ENCODE peak calls at places on chromosomes 11 and 22, in nine cellular contexts. One of them, this sample, is unnamed.

GRCh38 chr11:103091024-103091423 is 936 bp downstream of the DCUN1D5 start:
- DNase-seq in right lobe of liver: no peak
- DNase-seq in suprapubic skin: no peak
- DNase-seq in transverse colon: no peak
- DNase-seq in cardiac fibroblast: peak
- DNase-seq in bronchial epithelial cell: peak
- DNase-seq in foreskin fibroblast: peak
- DNase-seq in keratinocyte: no peak
- DNase-seq in CD8-positive, alpha-beta memory T cell: no peak
- DNase-seq in this sample: no peak

GRCh38 chr11:15569626-15570025 is 454.9 kb downstream of the INSC start:
- DNase-seq in right lobe of liver: no peak
- DNase-seq in transverse colon: no peak
- DNase-seq in keratinocyte: no peak
- DNase-seq in foreskin fibroblast: no peak
- DNase-seq in CD8-positive, alpha-beta memory T cell: no peak
- DNase-seq in bronchial epithelial cell: no peak
- DNase-seq in suprapubic skin: no peak
- DNase-seq in cardiac fibroblast: no peak
- DNase-seq in this sample: no peak

GRCh38 chr11:58567889-58568512 is 7.7 kb downstream of the LPXN start:
- DNase-seq in suprapubic skin: no peak
- DNase-seq in transverse colon: peak
- DNase-seq in bronchial epithelial cell: peak
- DNase-seq in foreskin fibroblast: peak
- DNase-seq in cardiac fibroblast: peak
- DNase-seq in keratinocyte: no peak
- DNase-seq in CD8-positive, alpha-beta memory T cell: peak
- DNase-seq in right lobe of liver: no peak
- DNase-seq in this sample: no peak

GRCh38 chr22:18906896-18907295 is 776 bp downstream of the DGCR6 start:
- DNase-seq in suprapubic skin: no peak
- DNase-seq in foreskin fibroblast: no peak
- DNase-seq in CD8-positive, alpha-beta memory T cell: no peak
- DNase-seq in transverse colon: no peak
- DNase-seq in keratinocyte: no peak
- DNase-seq in bronchial epithelial cell: no peak
- DNase-seq in cardiac fibroblast: no peak
- DNase-seq in right lobe of liver: no peak
- DNase-seq in this sample: no peak

GRCh38 chr11:37811349-37811748 is 1213.3 kb upstream of the RAG2 start:
- DNase-seq in right lobe of liver: no peak
- DNase-seq in cardiac fibroblast: no peak
- DNase-seq in keratinocyte: no peak
- DNase-seq in CD8-positive, alpha-beta memory T cell: no peak
- DNase-seq in suprapubic skin: no peak
- DNase-seq in bronchial epithelial cell: no peak
- DNase-seq in foreskin fibroblast: no peak
- DNase-seq in transverse colon: no peak
- DNase-seq in this sample: peak

GRCh38 chr11:70660059-70660888 is 261.9 kb downstream of the CTTN start:
- DNase-seq in cardiac fibroblast: no peak
- DNase-seq in suprapubic skin: no peak
- DNase-seq in bronchial epithelial cell: no peak
- DNase-seq in CD8-positive, alpha-beta memory T cell: no peak
- DNase-seq in right lobe of liver: no peak
- DNase-seq in transverse colon: no peak
- DNase-seq in foreskin fibroblast: no peak
- DNase-seq in keratinocyte: no peak
- DNase-seq in this sample: no peak

GRCh38 chr11:31254411-31254810 is 115.1 kb downstream of the DCDC1 start:
- DNase-seq in CD8-positive, alpha-beta memory T cell: no peak
- DNase-seq in keratinocyte: no peak
- DNase-seq in right lobe of liver: no peak
- DNase-seq in cardiac fibroblast: peak
- DNase-seq in suprapubic skin: no peak
- DNase-seq in bronchial epithelial cell: peak
- DNase-seq in foreskin fibroblast: no peak
- DNase-seq in transverse colon: no peak
- DNase-seq in this sample: no peak

GRCh38 chr11:2933376-2934056 is 4.3 kb upstream of the PHLDA2 start:
- DNase-seq in right lobe of liver: peak
- DNase-seq in foreskin fibroblast: peak
- DNase-seq in transverse colon: peak
- DNase-seq in bronchial epithelial cell: peak
- DNase-seq in CD8-positive, alpha-beta memory T cell: peak
- DNase-seq in suprapubic skin: peak
- DNase-seq in cardiac fibroblast: peak
- DNase-seq in keratinocyte: peak
- DNase-seq in this sample: peak

GRCh38 chr22:22717723-22718122 is 73.3 kb downstream of the GGTLC2 start:
- DNase-seq in right lobe of liver: no peak
- DNase-seq in suprapubic skin: no peak
- DNase-seq in transverse colon: no peak
- DNase-seq in CD8-positive, alpha-beta memory T cell: no peak
- DNase-seq in cardiac fibroblast: no peak
- DNase-seq in keratinocyte: no peak
- DNase-seq in bronchial epithelial cell: no peak
- DNase-seq in foreskin fibroblast: no peak
- DNase-seq in this sample: no peak

GRCh38 chr22:22720724-22721261 is 76.4 kb downstream of the GGTLC2 start:
- DNase-seq in right lobe of liver: no peak
- DNase-seq in foreskin fibroblast: peak
- DNase-seq in transverse colon: peak
- DNase-seq in keratinocyte: no peak
- DNase-seq in suprapubic skin: no peak
- DNase-seq in cardiac fibroblast: peak
- DNase-seq in bronchial epithelial cell: peak
- DNase-seq in CD8-positive, alpha-beta memory T cell: no peak
- DNase-seq in this sample: no peak

GRCh38 chr22:22720201-22720723 is 75.8 kb downstream of the GGTLC2 start:
- DNase-seq in right lobe of liver: no peak
- DNase-seq in foreskin fibroblast: peak
- DNase-seq in bronchial epithelial cell: peak
- DNase-seq in suprapubic skin: no peak
- DNase-seq in transverse colon: peak
- DNase-seq in keratinocyte: no peak
- DNase-seq in cardiac fibroblast: peak
- DNase-seq in CD8-positive, alpha-beta memory T cell: peak
- DNase-seq in this sample: no peak

GRCh38 chr22:22716136-22716535 is 71.7 kb downstream of the GGTLC2 start:
- DNase-seq in cardiac fibroblast: no peak
- DNase-seq in transverse colon: no peak
- DNase-seq in suprapubic skin: no peak
- DNase-seq in bronchial epithelial cell: no peak
- DNase-seq in foreskin fibroblast: no peak
- DNase-seq in keratinocyte: no peak
- DNase-seq in CD8-positive, alpha-beta memory T cell: no peak
- DNase-seq in right lobe of liver: no peak
- DNase-seq in this sample: no peak

GRCh38 chr22:22721681-22722309 is 77.4 kb downstream of the GGTLC2 start:
- DNase-seq in transverse colon: no peak
- DNase-seq in CD8-positive, alpha-beta memory T cell: no peak
- DNase-seq in suprapubic skin: no peak
- DNase-seq in bronchial epithelial cell: peak
- DNase-seq in foreskin fibroblast: peak
- DNase-seq in cardiac fibroblast: peak
- DNase-seq in keratinocyte: no peak
- DNase-seq in right lobe of liver: no peak
- DNase-seq in this sample: peak
- H3K4me3 ChIP-seq in transverse colon: no peak
- H3K4me3 ChIP-seq in CD8-positive, alpha-beta memory T cell: no peak
- H3K4me3 ChIP-seq in suprapubic skin: no peak
- H3K4me3 ChIP-seq in bronchial epithelial cell: no peak
- H3K4me3 ChIP-seq in foreskin fibroblast: no peak
- H3K4me3 ChIP-seq in cardiac fibroblast: no peak
- H3K4me3 ChIP-seq in keratinocyte: no peak
- H3K4me3 ChIP-seq in right lobe of liver: no peak
- H3K4me3 ChIP-seq in this sample: no peak

GRCh38 chr22:20056161-20056560 is 23.9 kb upstream of the DGCR8 start:
- DNase-seq in right lobe of liver: no peak
- DNase-seq in transverse colon: no peak
- DNase-seq in suprapubic skin: no peak
- DNase-seq in cardiac fibroblast: no peak
- DNase-seq in bronchial epithelial cell: no peak
- DNase-seq in CD8-positive, alpha-beta memory T cell: no peak
- DNase-seq in foreskin fibroblast: no peak
- DNase-seq in keratinocyte: no peak
- DNase-seq in this sample: no peak
- H3K4me3 ChIP-seq in right lobe of liver: no peak
- H3K4me3 ChIP-seq in transverse colon: no peak
- H3K4me3 ChIP-seq in suprapubic skin: no peak
- H3K4me3 ChIP-seq in cardiac fibroblast: no peak
- H3K4me3 ChIP-seq in bronchial epithelial cell: no peak
- H3K4me3 ChIP-seq in CD8-positive, alpha-beta memory T cell: no peak
- H3K4me3 ChIP-seq in foreskin fibroblast: no peak
- H3K4me3 ChIP-seq in keratinocyte: no peak
- H3K4me3 ChIP-seq in this sample: no peak

GRCh38 chr11:33376331-33377099 is 119.3 kb downstream of the HIPK3 start:
- DNase-seq in transverse colon: no peak
- DNase-seq in right lobe of liver: no peak
- DNase-seq in foreskin fibroblast: peak
- DNase-seq in bronchial epithelial cell: no peak
- DNase-seq in suprapubic skin: no peak
- DNase-seq in cardiac fibroblast: no peak
- DNase-seq in CD8-positive, alpha-beta memory T cell: no peak
- DNase-seq in keratinocyte: no peak
- DNase-seq in this sample: no peak
- H3K4me3 ChIP-seq in transverse colon: no peak
- H3K4me3 ChIP-seq in right lobe of liver: no peak
- H3K4me3 ChIP-seq in foreskin fibroblast: peak
- H3K4me3 ChIP-seq in bronchial epithelial cell: peak
- H3K4me3 ChIP-seq in suprapubic skin: peak
- H3K4me3 ChIP-seq in cardiac fibroblast: peak
- H3K4me3 ChIP-seq in CD8-positive, alpha-beta memory T cell: no peak
- H3K4me3 ChIP-seq in keratinocyte: peak
- H3K4me3 ChIP-seq in this sample: peak

GRCh38 chr11:111870113-111870512 is 1.3 kb downstream of the ALG9 start:
- DNase-seq in cardiac fibroblast: no peak
- DNase-seq in bronchial epithelial cell: peak
- DNase-seq in CD8-positive, alpha-beta memory T cell: no peak
- DNase-seq in foreskin fibroblast: no peak
- DNase-seq in suprapubic skin: no peak
- DNase-seq in transverse colon: no peak
- DNase-seq in right lobe of liver: no peak
- DNase-seq in keratinocyte: no peak
- DNase-seq in this sample: no peak
- H3K4me3 ChIP-seq in cardiac fibroblast: no peak
- H3K4me3 ChIP-seq in bronchial epithelial cell: no peak
- H3K4me3 ChIP-seq in CD8-positive, alpha-beta memory T cell: no peak
- H3K4me3 ChIP-seq in foreskin fibroblast: peak
- H3K4me3 ChIP-seq in suprapubic skin: peak
- H3K4me3 ChIP-seq in transverse colon: no peak
- H3K4me3 ChIP-seq in right lobe of liver: no peak
- H3K4me3 ChIP-seq in keratinocyte: no peak
- H3K4me3 ChIP-seq in this sample: peak

GRCh38 chr11:62446091-62446490 is 27.3 kb downstream of the SCGB1A1 start:
- DNase-seq in foreskin fibroblast: no peak
- DNase-seq in cardiac fibroblast: no peak
- DNase-seq in right lobe of liver: no peak
- DNase-seq in CD8-positive, alpha-beta memory T cell: no peak
- DNase-seq in suprapubic skin: no peak
- DNase-seq in transverse colon: peak
- DNase-seq in bronchial epithelial cell: no peak
- DNase-seq in keratinocyte: no peak
- DNase-seq in this sample: no peak

GRCh38 chr11:62444835-62445234 is 26.0 kb downstream of the SCGB1A1 start:
- DNase-seq in CD8-positive, alpha-beta memory T cell: no peak
- DNase-seq in transverse colon: no peak
- DNase-seq in right lobe of liver: no peak
- DNase-seq in cardiac fibroblast: no peak
- DNase-seq in keratinocyte: no peak
- DNase-seq in bronchial epithelial cell: no peak
- DNase-seq in foreskin fibroblast: no peak
- DNase-seq in suprapubic skin: no peak
- DNase-seq in this sample: no peak

GRCh38 chr11:62445314-62445740 is 26.5 kb downstream of the SCGB1A1 start:
- DNase-seq in foreskin fibroblast: no peak
- DNase-seq in right lobe of liver: no peak
- DNase-seq in transverse colon: peak
- DNase-seq in keratinocyte: no peak
- DNase-seq in suprapubic skin: no peak
- DNase-seq in cardiac fibroblast: peak
- DNase-seq in bronchial epithelial cell: no peak
- DNase-seq in CD8-positive, alpha-beta memory T cell: no peak
- DNase-seq in this sample: no peak

GRCh38 chr11:62444271-62444833 is 25.5 kb downstream of the SCGB1A1 start:
- DNase-seq in bronchial epithelial cell: no peak
- DNase-seq in right lobe of liver: no peak
- DNase-seq in suprapubic skin: peak
- DNase-seq in CD8-positive, alpha-beta memory T cell: no peak
- DNase-seq in cardiac fibroblast: peak
- DNase-seq in transverse colon: peak
- DNase-seq in keratinocyte: no peak
- DNase-seq in foreskin fibroblast: peak
- DNase-seq in this sample: peak

GRCh38 chr11:62443390-62444201 is 24.8 kb downstream of the SCGB1A1 start:
- DNase-seq in foreskin fibroblast: peak
- DNase-seq in suprapubic skin: peak
- DNase-seq in transverse colon: no peak
- DNase-seq in cardiac fibroblast: no peak
- DNase-seq in right lobe of liver: no peak
- DNase-seq in bronchial epithelial cell: no peak
- DNase-seq in keratinocyte: no peak
- DNase-seq in CD8-positive, alpha-beta memory T cell: no peak
- DNase-seq in this sample: no peak
- H3K4me3 ChIP-seq in foreskin fibroblast: peak
- H3K4me3 ChIP-seq in suprapubic skin: peak
- H3K4me3 ChIP-seq in transverse colon: no peak
- H3K4me3 ChIP-seq in cardiac fibroblast: peak
- H3K4me3 ChIP-seq in right lobe of liver: no peak
- H3K4me3 ChIP-seq in bronchial epithelial cell: no peak
- H3K4me3 ChIP-seq in keratinocyte: peak
- H3K4me3 ChIP-seq in CD8-positive, alpha-beta memory T cell: no peak
- H3K4me3 ChIP-seq in this sample: peak

GRCh38 chr11:134033696-134034491 is 35.0 kb upstream of the JAM3 start:
- DNase-seq in suprapubic skin: peak
- DNase-seq in keratinocyte: peak
- DNase-seq in CD8-positive, alpha-beta memory T cell: peak
- DNase-seq in right lobe of liver: peak
- DNase-seq in bronchial epithelial cell: peak
- DNase-seq in cardiac fibroblast: peak
- DNase-seq in transverse colon: peak
- DNase-seq in foreskin fibroblast: peak
- DNase-seq in this sample: peak
- H3K4me3 ChIP-seq in suprapubic skin: peak
- H3K4me3 ChIP-seq in keratinocyte: no peak
- H3K4me3 ChIP-seq in CD8-positive, alpha-beta memory T cell: peak
- H3K4me3 ChIP-seq in right lobe of liver: no peak
- H3K4me3 ChIP-seq in bronchial epithelial cell: no peak
- H3K4me3 ChIP-seq in cardiac fibroblast: no peak
- H3K4me3 ChIP-seq in transverse colon: no peak
- H3K4me3 ChIP-seq in foreskin fibroblast: peak
- H3K4me3 ChIP-seq in this sample: peak